ENCODE peak calls at places on chromosome 7, in nine cellular contexts. H, C, F, I, P, Q, Y, X and A are unnamed samples. For H3K4me1, the result is how much of the 10 kb centered on the place peaks cover.

GRCh38 chr7:98745722-98746318 is 124.0 kb downstream of the TMEM130 start:
- DNase-seq in H (peak), C (peak), F (peak), I (no peak), P (no peak), Q (peak), Y (peak), X (peak), A (peak)

GRCh38 chr7:137626469-137627067 is 220.2 kb downstream of the DGKI start:
- DNase-seq in H (peak), C (no peak), F (peak), I (no peak), P (no peak), Q (no peak), Y (no peak), X (no peak), A (peak)

GRCh38 chr7:135964791-135965190 is 12.4 kb downstream of the MTPN start:
- DNase-seq in H (no peak), C (no peak), F (no peak), I (no peak), P (no peak), Q (no peak), Y (no peak), X (no peak), A (no peak)

GRCh38 chr7:155820788-155821187 is 8.5 kb upstream of the SHH start:
- DNase-seq in H (no peak), C (peak), F (no peak), I (no peak), P (no peak), Q (no peak), Y (no peak), X (no peak), A (no peak)

GRCh38 chr7:103680161-103681144 is 234.4 kb upstream of the SLC26A5 start:
- DNase-seq in H (no peak), C (no peak), F (no peak), I (no peak), P (no peak), Q (no peak), Y (no peak), X (no peak), A (no peak)

GRCh38 chr7:132618956-132619305 is 42.7 kb upstream of the PLXNA4 start:
- DNase-seq in H (no peak), C (no peak), F (no peak), I (no peak), P (no peak), Q (no peak), Y (no peak), X (no peak), A (no peak)

GRCh38 chr7:107390921-107391320 is 78.9 kb upstream of the GPR22 start:
- DNase-seq in H (no peak), C (no peak), F (no peak), I (no peak), P (no peak), Q (no peak), Y (no peak), X (no peak), A (no peak)

GRCh38 chr7:98280791-98281756 is at the start of gene BRI3:
- DNase-seq in H (peak), C (peak), F (peak), I (peak), P (peak), Q (peak), Y (peak), X (peak), A (peak)

GRCh38 chr7:129786825-129787563 is 165.8 kb downstream of the UBE2H start:
- DNase-seq in H (no peak), C (peak), F (no peak), I (no peak), P (no peak), Q (no peak), Y (no peak), X (no peak), A (no peak)

GRCh38 chr7:102992820-102993531 is 80.2 kb downstream of the LRRC17 start:
- DNase-seq in H (no peak), C (no peak), F (no peak), I (no peak), P (no peak), Q (no peak), Y (no peak), X (no peak), A (no peak)

GRCh38 chr7:87517136-87517805 is 41.8 kb upstream of the ABCB4 start:
- DNase-seq in H (no peak), C (no peak), F (no peak), I (no peak), P (no peak), Q (no peak), Y (no peak), X (no peak), A (no peak)

GRCh38 chr7:122983261-122983660 is 12.2 kb downstream of the TAS2R16 start:
- DNase-seq in H (no peak), C (no peak), F (no peak), I (no peak), P (no peak), Q (no peak), Y (no peak), X (no peak), A (no peak)

GRCh38 chr7:12738665-12739064 is 51.2 kb downstream of the ARL4A start:
- DNase-seq in H (no peak), C (no peak), F (no peak), I (no peak), P (no peak), Q (no peak), Y (no peak), X (no peak), A (no peak)

GRCh38 chr7:13826752-13827151 is 162.7 kb downstream of the ETV1 start:
- DNase-seq in H (no peak), C (no peak), F (no peak), I (no peak), P (no peak), Q (no peak), Y (no peak), X (no peak), A (no peak)

GRCh38 chr7:148035950-148036349 is 554.6 kb upstream of the C7orf33 start:
- DNase-seq in H (no peak), C (no peak), F (no peak), I (no peak), P (no peak), Q (no peak), Y (no peak), X (no peak), A (no peak)

GRCh38 chr7:76125560-76125959 is 76.1 kb upstream of the SRRM3 start:
- DNase-seq in H (no peak), C (no peak), F (no peak), I (no peak), P (no peak), Q (no peak), Y (no peak), X (no peak), A (no peak)

GRCh38 chr7:45078199-45078681 is 10.5 kb downstream of the NACAD start:
- DNase-seq in H (no peak), C (no peak), F (no peak), I (no peak), P (no peak), Q (no peak), Y (no peak), X (no peak), A (no peak)

GRCh38 chr7:96669812-96670211 is 39.8 kb downstream of the SEM1 start:
- DNase-seq in H (no peak), C (no peak), F (no peak), I (no peak), P (no peak), Q (no peak), Y (no peak), X (no peak), A (no peak)

GRCh38 chr7:139720705-139721231 is 57.0 kb downstream of the HIPK2 start:
- DNase-seq in H (no peak), C (no peak), F (no peak), I (no peak), P (no peak), Q (no peak), Y (no peak), X (no peak), A (no peak)

GRCh38 chr7:98194186-98194585 is 17.1 kb upstream of the BHLHA15 start:
- DNase-seq in H (no peak), C (no peak), F (no peak), I (no peak), P (no peak), Q (no peak), Y (no peak), X (no peak), A (no peak)

GRCh38 chr7:141949068-141949467 is 2.3 kb upstream of the CLEC5A start:
- DNase-seq in H (no peak), C (no peak), F (no peak), I (no peak), P (no peak), Q (no peak), Y (no peak), X (no peak), A (no peak)

GRCh38 chr7:107201795-107202450 is 33.1 kb downstream of the HBP1 start:
- DNase-seq in H (peak), C (no peak), F (no peak), I (no peak), P (no peak), Q (peak), Y (peak), X (peak), A (peak)

GRCh38 chr7:94393251-94393758 is 1.4 kb upstream of the COL1A2 start:
- DNase-seq in H (no peak), C (no peak), F (no peak), I (peak), P (no peak), Q (peak), Y (no peak), X (peak), A (no peak)

GRCh38 chr7:66143876-66144332 is 29.3 kb downstream of the CRCP start:
- DNase-seq in H (no peak), C (no peak), F (no peak), I (no peak), P (no peak), Q (no peak), Y (no peak), X (no peak), A (no peak)

DNA sequence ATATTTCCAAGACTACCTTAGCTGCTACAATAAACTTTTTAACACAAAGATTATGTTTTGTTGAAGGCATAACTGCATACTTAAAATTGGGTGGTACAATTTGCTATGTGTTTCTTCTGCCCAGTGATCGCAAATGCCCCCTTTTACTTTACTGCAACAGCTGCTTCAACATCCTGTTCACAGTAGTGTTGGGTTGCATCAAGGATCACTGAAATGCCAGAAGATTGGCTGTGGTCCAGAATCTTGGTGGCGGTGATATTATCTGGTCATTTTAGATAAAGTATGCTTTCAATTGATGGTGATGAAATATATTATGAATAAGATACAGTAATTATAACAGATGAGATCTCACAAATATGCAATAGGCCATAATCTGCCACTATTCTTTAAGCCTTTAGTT is 30.0 kb upstream of the ING3 start:
- DNase-seq in H (no peak), C (no peak), F (no peak), I (no peak), P (no peak), Q (no peak), Y (no peak), X (no peak), A (no peak)
- H3K4me1 ChIP-seq in H (under half), C (under half), F (under half), I (under half), P (under half), Q (under half), Y (under half), X (under half), A (under half)

GRCh38 chr7:18166002-18166401 is 138.4 kb upstream of the PRPS1L1 start:
- DNase-seq in H (no peak), C (no peak), F (no peak), I (no peak), P (no peak), Q (no peak), Y (no peak), X (no peak), A (no peak)

GRCh38 chr7:18163091-18163490 is 135.4 kb upstream of the PRPS1L1 start:
- DNase-seq in H (no peak), C (no peak), F (no peak), I (no peak), P (no peak), Q (no peak), Y (no peak), X (no peak), A (no peak)

GRCh38 chr7:18167815-18168214 is 140.2 kb upstream of the PRPS1L1 start:
- DNase-seq in H (no peak), C (no peak), F (no peak), I (no peak), P (no peak), Q (no peak), Y (no peak), X (no peak), A (no peak)

GRCh38 chr7:18162653-18163052 is 135.0 kb upstream of the PRPS1L1 start:
- DNase-seq in H (no peak), C (no peak), F (no peak), I (no peak), P (no peak), Q (no peak), Y (no peak), X (no peak), A (no peak)

DNA sequence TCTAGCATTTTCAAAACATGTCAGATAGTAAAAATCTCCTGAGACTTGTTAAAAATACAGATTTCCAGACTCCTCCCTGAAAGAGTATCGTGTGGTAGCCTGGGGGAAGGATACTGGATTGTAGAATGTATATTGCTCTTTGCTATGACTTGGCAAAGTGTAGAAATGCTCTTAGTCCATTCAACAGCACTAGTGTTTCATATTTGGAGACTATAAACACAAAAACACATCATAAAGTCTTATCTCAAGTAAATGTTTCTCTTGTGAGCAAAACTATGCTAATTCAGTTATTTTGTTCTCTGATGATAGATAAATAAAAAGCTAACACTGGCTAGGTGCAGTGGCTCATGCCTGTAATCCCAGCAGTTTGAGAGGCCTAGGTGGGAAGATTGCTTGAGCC is 137.5 kb upstream of the PRPS1L1 start:
- DNase-seq in H (no peak), C (no peak), F (no peak), I (no peak), P (no peak), Q (no peak), Y (no peak), X (no peak), A (no peak)
- H3K4me1 ChIP-seq in H (under half), C (under half), F (under half), I (under half), P (under half), Q (under half), Y (under half), X (under half), A (under half)

DNA sequence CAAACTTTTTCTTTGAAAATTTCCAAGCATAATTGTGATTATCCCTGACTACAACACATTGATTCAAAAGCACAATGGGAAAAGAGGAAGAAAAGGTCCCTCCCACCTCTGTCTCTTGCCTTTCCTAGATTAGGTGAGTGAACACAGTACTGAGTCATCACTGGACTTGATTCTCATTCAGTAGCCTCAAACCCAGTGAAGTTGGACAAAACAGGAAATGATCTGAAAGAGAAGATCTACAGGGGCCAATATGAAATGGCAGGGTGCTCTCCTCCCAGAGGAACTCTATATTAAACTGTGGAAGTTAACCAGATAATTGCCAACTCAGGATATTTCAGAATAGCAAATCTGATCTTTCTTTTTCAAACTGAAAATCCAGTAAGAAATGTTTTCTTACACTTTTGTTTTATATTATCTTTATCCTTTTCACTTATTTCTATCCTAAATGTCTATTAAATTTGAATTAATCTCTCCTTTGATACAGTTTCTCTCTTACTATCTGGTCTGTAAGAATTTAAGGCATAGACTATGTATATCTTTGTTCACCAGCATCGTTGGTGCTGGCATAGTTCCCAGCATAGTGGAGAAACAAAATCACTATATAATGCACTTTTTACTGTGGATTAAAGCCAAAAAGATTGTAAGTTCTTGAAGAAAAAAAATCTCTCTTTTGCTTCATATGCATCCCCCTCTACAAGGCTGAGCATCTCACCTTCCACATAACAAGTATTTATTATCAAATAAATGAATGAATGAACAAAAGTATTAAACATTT is 41.4 kb upstream of the IKZF1 start:
- DNase-seq in H (no peak), C (no peak), F (no peak), I (no peak), P (no peak), Q (no peak), Y (no peak), X (no peak), A (peak)
- H3K4me1 ChIP-seq in H (under half), C (half or more), F (under half), I (under half), P (under half), Q (under half), Y (under half), X (under half), A (half or more)

DNA sequence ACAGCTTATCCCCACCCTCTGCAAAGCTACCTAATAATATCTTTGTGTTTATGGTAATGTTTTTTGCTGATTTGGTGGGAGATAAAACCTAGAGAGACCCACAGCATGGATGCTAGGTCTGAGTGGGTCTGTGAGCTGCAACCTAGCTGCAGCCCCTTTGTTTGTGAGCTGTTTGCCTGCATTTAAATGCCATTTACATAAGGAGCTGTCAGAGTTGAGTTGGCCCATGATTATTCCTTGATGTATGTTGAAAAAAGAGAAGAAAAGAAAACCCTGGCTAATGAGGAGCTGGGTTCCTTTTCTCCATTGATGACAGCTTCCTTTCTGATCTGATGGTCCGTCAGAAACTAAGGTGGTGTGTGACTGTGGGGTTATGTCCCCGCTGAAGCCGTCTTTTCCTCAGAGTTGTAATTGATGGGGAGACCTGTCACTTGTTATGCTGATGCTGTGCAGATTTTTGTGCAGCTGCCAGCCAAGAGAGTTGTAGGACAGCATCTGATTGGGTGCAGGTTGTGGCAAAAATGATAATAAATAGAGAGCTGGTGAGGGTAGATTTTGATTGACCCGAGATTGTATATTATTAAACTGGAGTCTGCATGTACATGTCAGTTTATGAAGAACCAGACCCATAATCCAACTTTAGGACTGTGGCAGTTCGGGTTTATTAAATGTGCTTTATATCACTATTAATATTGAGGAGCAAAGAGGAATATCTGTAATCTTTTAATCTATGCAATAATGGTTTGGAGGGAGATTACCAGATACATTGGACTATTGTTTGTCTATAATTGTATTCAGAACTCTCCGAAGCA is 219.8 kb downstream of the AUTS2 start:
- DNase-seq in H (no peak), C (no peak), F (no peak), I (no peak), P (no peak), Q (no peak), Y (no peak), X (no peak), A (no peak)
- H3K4me1 ChIP-seq in H (under half), C (under half), F (under half), I (half or more), P (under half), Q (under half), Y (under half), X (half or more), A (half or more)

GRCh38 chr7:47578581-47579270 is 3.2 kb downstream of the TNS3 start:
- DNase-seq in H (no peak), C (no peak), F (no peak), I (no peak), P (no peak), Q (no peak), Y (peak), X (no peak), A (no peak)
- H3K4me1 ChIP-seq in H (half or more), C (half or more), F (under half), I (half or more), P (half or more), Q (under half), Y (under half), X (half or more), A (half or more)

DNA sequence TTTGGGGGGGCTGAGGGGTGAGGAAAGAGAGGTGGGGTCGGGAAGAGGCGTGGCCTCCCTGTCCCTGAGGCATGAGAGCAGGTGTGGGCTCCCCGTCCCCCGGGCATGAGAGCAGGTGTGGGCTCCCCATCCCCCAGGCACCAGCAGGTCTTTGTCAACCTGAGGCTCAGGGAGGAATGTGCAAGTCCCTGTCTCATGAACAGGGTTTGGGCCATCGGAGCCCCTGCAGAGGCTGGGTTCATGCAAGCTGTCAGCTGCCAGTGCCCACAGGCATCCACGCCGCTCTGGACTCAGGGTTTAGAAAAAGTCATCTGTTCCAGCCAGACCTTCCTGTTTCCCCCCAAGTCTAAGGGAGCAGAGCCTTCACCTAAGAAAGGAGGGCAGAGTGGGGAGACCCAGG is 29.1 kb upstream of the GPR146 start:
- DNase-seq in H (no peak), C (no peak), F (no peak), I (no peak), P (no peak), Q (no peak), Y (no peak), X (no peak), A (no peak)
- H3K4me1 ChIP-seq in H (under half), C (under half), F (under half), I (half or more), P (under half), Q (under half), Y (under half), X (under half), A (under half)

GRCh38 chr7:32155712-32156111 is 85.5 kb upstream of the PDE1C start:
- DNase-seq in H (no peak), C (no peak), F (no peak), I (no peak), P (no peak), Q (no peak), Y (no peak), X (no peak), A (no peak)

GRCh38 chr7:32161708-32162107 is 91.5 kb upstream of the PDE1C start:
- DNase-seq in H (no peak), C (no peak), F (no peak), I (no peak), P (no peak), Q (no peak), Y (no peak), X (no peak), A (no peak)

GRCh38 chr7:32154797-32155196 is 84.6 kb upstream of the PDE1C start:
- DNase-seq in H (no peak), C (no peak), F (no peak), I (no peak), P (no peak), Q (peak), Y (no peak), X (peak), A (no peak)

GRCh38 chr7:32158076-32158475 is 87.9 kb upstream of the PDE1C start:
- DNase-seq in H (no peak), C (no peak), F (no peak), I (no peak), P (no peak), Q (peak), Y (no peak), X (peak), A (no peak)

GRCh38 chr7:32158751-32159360 is 88.6 kb upstream of the PDE1C start:
- DNase-seq in H (no peak), C (no peak), F (no peak), I (no peak), P (no peak), Q (no peak), Y (no peak), X (no peak), A (no peak)
- H3K4me1 ChIP-seq in H (under half), C (under half), F (under half), I (under half), P (under half), Q (under half), Y (under half), X (half or more), A (under half)